ENCODE peak calls at places on chromosomes 13 and 19, in nine cellular contexts. P is stimulated activated CD8-positive, alpha-beta memory T cell treated with anti-CD3 and anti-CD28 coated beads, Interleukin-15, amount 100 ng/mL, for 1 hour; V is bronchial epithelial cell; R is endodermal cell; S is pons; D is posterior cingulate gyrus; W is fibroblast of pulmonary artery; N is amygdala; B is NCI-H510A treated with DMSO at 0.1 percent for 48 hours. M is an unnamed sample.

GRCh38 chr13:44498502-44498901 is 77.6 kb downstream of the TSC22D1 start:
- DNase-seq in P (no peak), V (no peak), R (no peak), S (no peak), D (no peak), W (no peak), N (no peak), B (no peak), M (no peak)

GRCh38 chr13:32471187-32471922 is 43.4 kb upstream of the N4BP2L1 start:
- DNase-seq in P (no peak), V (no peak), R (no peak), S (peak; percentile 61), D (peak; percentile 77), W (peak; percentile 88), N (peak; percentile 76), B (no peak), M (no peak)

GRCh38 chr19:12065100-12065538 is 588 bp downstream of the ZNF844 start:
- DNase-seq in P (no peak), V (no peak), R (no peak), S (peak; percentile 40), D (no peak), W (peak; percentile 54), N (peak; percentile 38), B (no peak), M (peak; percentile 10)

GRCh38 chr19:38006361-38007045 is 99.5 kb downstream of the SIPA1L3 start:
- DNase-seq in P (no peak), V (no peak), R (no peak), S (no peak), D (no peak), W (no peak), N (no peak), B (no peak), M (no peak)

GRCh38 chr19:8036438-8037099 is 16.0 kb upstream of the CCL25 start:
- DNase-seq in P (no peak), V (no peak), R (no peak), S (no peak), D (no peak), W (no peak), N (no peak), B (peak; percentile 39), M (no peak)

GRCh38 chr19:7152568-7152967 is 83.1 kb downstream of the ZNF557 start:
- DNase-seq in P (no peak), V (no peak), R (no peak), S (no peak), D (no peak), W (no peak), N (no peak), B (no peak), M (no peak)

GRCh38 chr19:18321729-18322091 is 1.2 kb downstream of the LSM4 start:
- DNase-seq in P (no peak), V (no peak), R (no peak), S (no peak), D (no peak), W (peak; percentile 29), N (no peak), B (no peak), M (no peak)

GRCh38 chr13:73816702-73817101 is 317.5 kb downstream of the KLF12 start:
- DNase-seq in P (no peak), V (peak; percentile 96), R (no peak), S (no peak), D (no peak), W (no peak), N (no peak), B (no peak), M (no peak)

GRCh38 chr19:35318679-35319448 is 10.1 kb upstream of the CD22 start:
- DNase-seq in P (no peak), V (peak; percentile 46), R (no peak), S (peak; percentile 88), D (peak; percentile 86), W (peak; percentile 76), N (peak; percentile 84), B (no peak), M (peak; percentile 23)

GRCh38 chr19:888615-889385 is 4.2 kb downstream of the MED16 start:
- DNase-seq in P (peak; percentile 40), V (no peak), R (no peak), S (no peak), D (no peak), W (no peak), N (no peak), B (no peak), M (no peak)

GRCh38 chr13:59332966-59333365 is 830.8 kb downstream of the DIAPH3 start:
- DNase-seq in P (no peak), V (no peak), R (no peak), S (no peak), D (no peak), W (no peak), N (no peak), B (no peak), M (no peak)

GRCh38 chr19:31841755-31842154 is 492.5 kb upstream of the TSHZ3 start:
- DNase-seq in P (no peak), V (no peak), R (no peak), S (no peak), D (no peak), W (no peak), N (no peak), B (no peak), M (no peak)

GRCh38 chr19:14185158-14185557 is 20.8 kb downstream of the ADGRL1 start:
- DNase-seq in P (no peak), V (no peak), R (no peak), S (no peak), D (no peak), W (no peak), N (no peak), B (no peak), M (no peak)

GRCh38 chr19:920051-920857 is 3.1 kb downstream of the KISS1R start:
- DNase-seq in P (no peak), V (no peak), R (peak; percentile 75), S (no peak), D (no peak), W (peak; percentile 30), N (no peak), B (peak; percentile 56), M (no peak)

GRCh38 chr13:98792784-98793183 is 40.3 kb upstream of the SLC15A1 start:
- DNase-seq in P (no peak), V (no peak), R (no peak), S (no peak), D (no peak), W (no peak), N (no peak), B (no peak), M (no peak)

GRCh38 chr13:107258599-107259187 is 690.8 kb upstream of the ARGLU1 start:
- DNase-seq in P (no peak), V (peak; percentile 82), R (no peak), S (no peak), D (no peak), W (peak; percentile 5), N (no peak), B (no peak), M (no peak)

GRCh38 chr19:17348700-17349099 is 11.3 kb downstream of the GTPBP3 start:
- DNase-seq in P (no peak), V (peak; percentile 15), R (peak; percentile 91), S (no peak), D (no peak), W (peak; percentile 81), N (no peak), B (no peak), M (no peak)

GRCh38 chr19:7734220-7735203 is 2.6 kb upstream of the CLEC4G start:
- DNase-seq in P (no peak), V (peak; percentile 4), R (no peak), S (peak; percentile 42), D (no peak), W (peak; percentile 46), N (no peak), B (no peak), M (peak; percentile 1)

GRCh38 chr13:33138441-33138840 is 122.2 kb downstream of the KL start:
- DNase-seq in P (no peak), V (no peak), R (no peak), S (no peak), D (peak; percentile 66), W (no peak), N (no peak), B (peak; percentile 27), M (no peak)

GRCh38 chr19:7506385-7507328 is 9.2 kb upstream of the ZNF358 start:
- DNase-seq in P (no peak), V (peak; percentile 88), R (peak; percentile 98), S (peak; percentile 29), D (no peak), W (peak; percentile 89), N (peak; percentile 38), B (no peak), M (no peak)

GRCh38 chr19:40862333-40862732 is 12.1 kb upstream of the CYP2A6 start:
- DNase-seq in P (no peak), V (no peak), R (no peak), S (no peak), D (no peak), W (no peak), N (no peak), B (no peak), M (no peak)

GRCh38 chr13:100089633-100090032 is 740 bp downstream of the PCCA start:
- DNase-seq in P (no peak), V (peak; percentile 45), R (no peak), S (peak; percentile 17), D (no peak), W (no peak), N (no peak), B (no peak), M (no peak)

GRCh38 chr13:35940734-35941133 is 190.4 kb downstream of the DCLK1 start:
- DNase-seq in P (no peak), V (no peak), R (no peak), S (no peak), D (no peak), W (no peak), N (no peak), B (no peak), M (no peak)

GRCh38 chr13:110641055-110642015 is 26.0 kb downstream of the NAXD start:
- DNase-seq in P (no peak), V (no peak), R (peak; percentile 41), S (no peak), D (no peak), W (no peak), N (no peak), B (peak; percentile 18), M (no peak)

GRCh38 chr19:36819130-36819630 is 19.0 kb downstream of the ZNF790 start:
- DNase-seq in P (no peak), V (no peak), R (no peak), S (no peak), D (no peak), W (peak; percentile 12), N (no peak), B (no peak), M (no peak)

GRCh38 chr19:2115911-2116426 is 19.3 kb downstream of the IZUMO4 start:
- DNase-seq in P (no peak), V (no peak), R (no peak), S (no peak), D (no peak), W (no peak), N (no peak), B (no peak), M (no peak)

M was measured in AG09309.